ENCODE peak calls at places on chromosomes 12 and 14, in four cellular contexts. One of them, this sample, is unnamed.

GRCh38 chr12:104966677-104967076 is 8.6 kb upstream of the SLC41A2 start:
- DNase-seq in HL-60: no peak
- DNase-seq in ELR: no peak
- DNase-seq in heart right ventricle: no peak
- DNase-seq in this sample: no peak

GRCh38 chr12:31322651-31323248 is 3.2 kb downstream of the SINHCAF start:
- DNase-seq in HL-60: no peak
- DNase-seq in ELR: peak
- DNase-seq in heart right ventricle: no peak
- DNase-seq in this sample: no peak

GRCh38 chr12:71503579-71504470 is 64.2 kb downstream of the LGR5 start:
- DNase-seq in HL-60: no peak
- DNase-seq in ELR: no peak
- DNase-seq in heart right ventricle: no peak
- DNase-seq in this sample: peak

GRCh38 chr12:65918057-65918456 is 93.8 kb downstream of the HMGA2 start:
- DNase-seq in HL-60: no peak
- DNase-seq in ELR: no peak
- DNase-seq in heart right ventricle: no peak
- DNase-seq in this sample: no peak

GRCh38 chr12:117069126-117069788 is 30.0 kb downstream of the TESC start:
- DNase-seq in HL-60: no peak
- DNase-seq in ELR: no peak
- DNase-seq in heart right ventricle: no peak
- DNase-seq in this sample: no peak

GRCh38 chr14:62039871-62040270 is 277.7 kb downstream of the SNAPC1 start:
- DNase-seq in HL-60: no peak
- DNase-seq in ELR: no peak
- DNase-seq in heart right ventricle: no peak
- DNase-seq in this sample: no peak

GRCh38 chr14:75915063-75915462 is 66.7 kb downstream of the TGFB3 start:
- DNase-seq in HL-60: no peak
- DNase-seq in ELR: no peak
- DNase-seq in heart right ventricle: no peak
- DNase-seq in this sample: no peak

GRCh38 chr12:60148109-60148508 is 552.3 kb downstream of the SLC16A7 start:
- DNase-seq in HL-60: no peak
- DNase-seq in ELR: peak
- DNase-seq in heart right ventricle: no peak
- DNase-seq in this sample: no peak

GRCh38 chr14:101876539-101876938 is 87.8 kb upstream of the DYNC1H1 start:
- DNase-seq in HL-60: peak
- DNase-seq in ELR: peak
- DNase-seq in heart right ventricle: peak
- DNase-seq in this sample: no peak

GRCh38 chr12:124592050-124592449 is 24.6 kb upstream of the NCOR2 start:
- DNase-seq in HL-60: no peak
- DNase-seq in ELR: peak
- DNase-seq in heart right ventricle: no peak
- DNase-seq in this sample: no peak

GRCh38 chr14:51302319-51303030 is 62.4 kb downstream of the TMX1 start:
- DNase-seq in HL-60: no peak
- DNase-seq in ELR: peak
- DNase-seq in heart right ventricle: no peak
- DNase-seq in this sample: no peak

GRCh38 chr12:71304306-71304705 is 135.3 kb upstream of the LGR5 start:
- DNase-seq in HL-60: no peak
- DNase-seq in ELR: no peak
- DNase-seq in heart right ventricle: no peak
- DNase-seq in this sample: no peak

GRCh38 chr14:34005901-34006300 is 55.0 kb upstream of the EGLN3 start:
- DNase-seq in HL-60: no peak
- DNase-seq in ELR: no peak
- DNase-seq in heart right ventricle: no peak
- DNase-seq in this sample: no peak

GRCh38 chr12:53624956-53625355 is 1.2 kb downstream of the ATF7 start:
- DNase-seq in HL-60: no peak
- DNase-seq in ELR: peak
- DNase-seq in heart right ventricle: no peak
- DNase-seq in this sample: no peak

GRCh38 chr12:52598966-52599365 is 2.3 kb downstream of the KRT72 start:
- DNase-seq in HL-60: no peak
- DNase-seq in ELR: no peak
- DNase-seq in heart right ventricle: no peak
- DNase-seq in this sample: no peak

GRCh38 chr14:61700104-61700886 is 5.0 kb downstream of the HIF1A start:
- DNase-seq in HL-60: no peak
- DNase-seq in ELR: no peak
- DNase-seq in heart right ventricle: no peak
- DNase-seq in this sample: no peak

GRCh38 chr14:95156153-95156764 is 1.1 kb downstream of the DICER1 start:
- DNase-seq in HL-60: no peak
- DNase-seq in ELR: peak
- DNase-seq in heart right ventricle: no peak
- DNase-seq in this sample: no peak

GRCh38 chr12:34218193-34219045 is 196.1 kb downstream of the ALG10 start:
- DNase-seq in HL-60: peak
- DNase-seq in ELR: peak
- DNase-seq in heart right ventricle: peak
- DNase-seq in this sample: no peak

GRCh38 chr12:56334490-56334793 is 642 bp upstream of the PAN2 start:
- DNase-seq in HL-60: no peak
- DNase-seq in ELR: no peak
- DNase-seq in heart right ventricle: no peak
- DNase-seq in this sample: no peak

GRCh38 chr14:28758253-28758915 is 8.2 kb upstream of the FOXG1 start:
- DNase-seq in HL-60: no peak
- DNase-seq in ELR: no peak
- DNase-seq in heart right ventricle: no peak
- DNase-seq in this sample: no peak

GRCh38 chr12:64578556-64578955 is 31.7 kb upstream of the RASSF3 start:
- DNase-seq in HL-60: no peak
- DNase-seq in ELR: no peak
- DNase-seq in heart right ventricle: no peak
- DNase-seq in this sample: no peak

GRCh38 chr12:109943811-109944210 is 43.7 kb downstream of the TCHP start:
- DNase-seq in HL-60: no peak
- DNase-seq in ELR: peak
- DNase-seq in heart right ventricle: no peak
- DNase-seq in this sample: no peak

This sample was measured in NCI-H2081 treated with DMSO at 0.1 percent for 48 hours.